ENCODE peak calls at places on chromosomes 11 and 22, in six cellular contexts. R is mesenchymal stem cell, Z is neuronal stem cell, A is IMR-90, N is neural progenitor cell, J is H1. Q is an unnamed sample. For H3K4me1, the result is how much of the 10 kb centered on the place peaks cover.

GRCh38 chr11:2775626-2776350 is 76.0 kb upstream of the KCNQ1OT1 start:
- DNase-seq in R (no peak), Z (no peak), A (no peak), N (no peak), J (no peak), Q (no peak)

GRCh38 chr11:6418199-6418957 is 516 bp downstream of the APBB1 start:
- DNase-seq in R (no peak), Z (peak), A (no peak), N (peak), J (no peak), Q (no peak)

GRCh38 chr11:45921561-45922424 is 663 bp upstream of the LARGE2 start:
- DNase-seq in R (no peak), Z (peak), A (no peak), N (peak), J (peak), Q (peak)

GRCh38 chr11:119093951-119094815 is 7.5 kb downstream of the DPAGT1 start:
- DNase-seq in R (peak), Z (no peak), A (peak), N (peak), J (peak), Q (peak)

GRCh38 chr22:42863349-42863911 is 6.4 kb upstream of the ARFGAP3 start:
- DNase-seq in R (peak), Z (no peak), A (peak), N (no peak), J (no peak), Q (peak)

GRCh38 chr11:111718436-111719325 is 47.5 kb downstream of the PPP2R1B start:
- DNase-seq in R (peak), Z (no peak), A (peak), N (peak), J (no peak), Q (peak)

GRCh38 chr11:101617735-101618332 is 34.0 kb upstream of the TRPC6 start:
- DNase-seq in R (no peak), Z (no peak), A (peak), N (peak), J (peak), Q (peak)

GRCh38 chr11:17596711-17597110 is 49.7 kb downstream of the OTOG start:
- DNase-seq in R (no peak), Z (no peak), A (no peak), N (no peak), J (no peak), Q (no peak)

GRCh38 chr11:67436459-67437081 is 912 bp downstream of the PTPRCAP start:
- DNase-seq in R (peak), Z (no peak), A (no peak), N (no peak), J (peak), Q (no peak)

GRCh38 chr11:44823920-44824704 is 97.3 kb downstream of the TSPAN18 start:
- DNase-seq in R (peak), Z (peak), A (no peak), N (peak), J (peak), Q (no peak)

GRCh38 chr11:65506316-65506769 is 7.5 kb downstream of the MALAT1 start:
- DNase-seq in R (no peak), Z (no peak), A (no peak), N (no peak), J (no peak), Q (peak)

GRCh38 chr11:120334894-120335462 is 1.2 kb upstream of the ARHGEF12 start:
- DNase-seq in R (peak), Z (peak), A (peak), N (peak), J (peak), Q (peak)
- H2AFZ ChIP-seq in R (no peak), Z (peak), A (no peak), N (peak), J (peak), Q (peak)

DNA sequence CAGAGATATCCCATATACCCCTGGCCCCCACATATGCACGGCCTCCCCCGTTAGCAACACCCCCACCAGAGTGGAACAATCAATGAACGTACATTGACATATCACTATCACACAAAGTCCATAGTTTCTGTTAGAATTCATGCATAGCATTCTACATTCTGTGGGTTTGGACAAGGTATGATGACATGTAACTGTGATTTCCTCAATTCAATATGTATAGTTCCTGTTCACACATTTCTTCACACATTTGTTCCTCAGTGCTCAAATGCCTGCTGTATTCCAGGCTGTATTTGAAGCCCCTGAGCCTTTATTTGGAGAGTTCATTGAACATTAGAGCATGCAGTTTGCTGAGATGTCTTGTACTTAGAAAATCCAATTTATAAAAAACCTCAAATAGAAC is 69.9 kb downstream of the PTPRJ start:
- DNase-seq in R (no peak), Z (no peak), A (no peak), N (no peak), J (no peak), Q (no peak)
- H3K4me1 ChIP-seq in R (under half), Z (under half), A (under half), N (under half), J (under half), Q (half or more)

GRCh38 chr11:20688761-20689160 is 19.4 kb downstream of the NELL1 start:
- DNase-seq in R (no peak), Z (no peak), A (no peak), N (no peak), J (no peak), Q (no peak)
- H2AFZ ChIP-seq in R (no peak), Z (no peak), A (no peak), N (no peak), J (no peak), Q (no peak)

GRCh38 chr11:122180435-122180834 is 64.4 kb upstream of the BLID start:
- DNase-seq in R (peak), Z (no peak), A (peak), N (no peak), J (no peak), Q (peak)

GRCh38 chr11:122181372-122181771 is 65.4 kb upstream of the BLID start:
- DNase-seq in R (peak), Z (no peak), A (no peak), N (no peak), J (no peak), Q (no peak)

GRCh38 chr11:122181893-122182292 is 65.9 kb upstream of the BLID start:
- DNase-seq in R (no peak), Z (no peak), A (no peak), N (no peak), J (no peak), Q (peak)

GRCh38 chr11:122178795-122179194 is 62.8 kb upstream of the BLID start:
- DNase-seq in R (no peak), Z (no peak), A (peak), N (no peak), J (no peak), Q (peak)

DNA sequence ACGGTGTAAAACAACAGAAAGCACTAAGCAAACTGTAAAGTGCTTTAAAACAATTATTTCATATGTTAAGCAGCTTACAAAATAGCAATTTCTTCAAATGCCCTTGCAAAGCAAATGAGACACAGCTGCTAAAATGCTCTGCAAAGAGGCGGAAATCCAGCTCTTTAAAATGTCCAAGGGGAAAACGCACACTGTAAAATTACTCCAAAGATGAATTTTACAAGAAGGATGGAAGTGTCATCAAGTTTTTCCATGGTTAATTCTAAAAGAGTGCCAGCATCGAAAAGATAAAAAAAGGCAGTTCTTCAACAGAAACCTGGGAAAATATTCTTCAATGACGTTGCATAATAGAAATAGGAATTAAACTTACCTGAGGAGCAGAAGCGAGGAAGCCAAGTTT is 64.0 kb upstream of the BLID start:
- DNase-seq in R (peak), Z (no peak), A (no peak), N (no peak), J (no peak), Q (no peak)
- H3K4me1 ChIP-seq in R (under half), Z (under half), A (under half), N (under half), J (under half), Q (half or more)

GRCh38 chr11:62574363-62575057 is 819 bp upstream of the EEF1G start:
- DNase-seq in R (no peak), Z (no peak), A (peak), N (peak), J (no peak), Q (peak)
- H2AFZ ChIP-seq in R (no peak), Z (peak), A (peak), N (peak), J (no peak), Q (peak)

DNA sequence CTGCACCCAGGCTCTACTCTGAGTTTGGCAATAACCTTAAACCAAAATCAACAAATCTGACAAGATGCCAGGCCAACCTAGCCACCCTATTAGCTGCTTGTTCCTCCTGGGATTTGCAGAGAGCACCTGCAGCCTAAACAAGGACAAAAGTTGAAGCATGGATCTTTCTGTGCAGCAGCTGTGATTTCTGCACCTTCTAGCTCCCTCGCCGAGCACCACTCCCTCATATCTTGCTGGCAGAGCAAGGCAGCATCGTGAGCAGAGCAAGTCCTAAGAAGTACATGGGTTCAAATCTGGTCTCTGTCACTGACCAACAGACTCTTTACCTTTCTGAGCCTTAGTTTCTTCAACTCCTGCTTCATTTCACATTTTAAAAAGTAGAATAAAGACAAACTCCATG is 38.3 kb downstream of the MORC2 start:
- DNase-seq in R (no peak), Z (no peak), A (no peak), N (no peak), J (no peak), Q (no peak)
- H3K4me1 ChIP-seq in R (under half), Z (under half), A (under half), N (under half), J (under half), Q (under half)

GRCh38 chr22:49242480-49242879 is 585.2 kb downstream of the BRD1 start:
- DNase-seq in R (no peak), Z (no peak), A (no peak), N (no peak), J (no peak), Q (no peak)

GRCh38 chr22:49244466-49245420 is 582.9 kb downstream of the BRD1 start:
- DNase-seq in R (no peak), Z (no peak), A (no peak), N (no peak), J (peak), Q (no peak)

GRCh38 chr22:49241174-49241851 is 586.4 kb downstream of the BRD1 start:
- DNase-seq in R (no peak), Z (no peak), A (no peak), N (no peak), J (peak), Q (no peak)

GRCh38 chr22:49243965-49244364 is 583.7 kb downstream of the BRD1 start:
- DNase-seq in R (no peak), Z (no peak), A (no peak), N (no peak), J (peak), Q (no peak)

GRCh38 chr22:49243335-49243734 is 584.3 kb downstream of the BRD1 start:
- DNase-seq in R (no peak), Z (no peak), A (no peak), N (no peak), J (peak), Q (no peak)
- H2AFZ ChIP-seq in R (no peak), Z (no peak), A (no peak), N (no peak), J (no peak), Q (no peak)

DNA sequence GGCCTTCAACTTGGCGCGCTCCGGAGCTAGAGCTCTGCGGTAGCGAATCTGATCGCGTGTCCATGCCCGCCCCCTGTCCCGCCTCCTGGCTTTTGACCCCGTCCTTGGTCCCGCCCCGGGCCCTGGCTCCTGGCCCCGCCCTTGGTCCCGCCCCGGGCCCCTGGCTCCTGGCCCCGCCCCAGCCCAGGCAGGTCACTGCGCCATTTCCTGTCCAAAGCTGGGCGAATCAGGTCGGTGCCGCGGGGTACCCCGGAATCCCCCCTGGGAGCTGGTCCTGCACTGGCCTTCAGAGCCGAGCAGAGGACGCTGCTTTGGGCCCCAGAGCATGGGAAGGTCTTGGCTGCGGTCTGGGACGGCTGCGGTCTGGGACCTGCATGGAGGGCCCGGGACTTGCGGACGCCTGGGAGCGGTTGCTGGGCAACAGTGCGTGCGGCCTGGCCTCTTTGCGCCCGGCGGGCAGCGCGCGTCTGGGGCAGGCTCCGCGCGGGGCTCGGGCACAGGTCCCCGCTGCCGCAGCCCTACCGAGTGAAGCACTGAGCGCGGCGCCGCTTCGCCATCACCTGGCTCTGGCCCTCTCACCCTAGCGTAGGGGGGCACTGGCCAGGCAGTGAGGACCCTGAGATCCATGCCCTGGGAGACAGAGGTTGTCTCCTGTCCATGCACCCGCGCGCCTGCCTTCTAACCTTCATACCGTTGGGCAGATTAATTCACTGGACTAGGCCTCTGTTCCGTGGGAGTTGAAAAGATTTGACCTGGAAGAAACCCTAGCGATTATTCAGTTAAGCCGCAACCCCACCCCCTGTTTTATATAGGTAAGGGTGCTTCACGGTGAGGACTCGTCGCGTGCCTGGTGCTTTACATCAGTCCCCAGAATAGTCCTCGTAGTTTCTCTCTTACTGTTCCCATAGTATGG is at the start of gene TTC12:
- DNase-seq in R (peak), Z (peak), A (peak), N (peak), J (peak), Q (peak)
- H3K4me1 ChIP-seq in R (under half), Z (under half), A (under half), N (under half), J (under half), Q (under half)